ENCODE peak calls at places on chromosomes 1 and 21, in four cellular contexts. C is choroid plexus epithelial cell; V is stimulated activated CD4-positive, alpha-beta T cell treated with anti-CD3 and anti-CD28 coated beads, Interleukin-1b, Interleukin-23, amount 100 ng/mL, for 1 hour; X is activated T-cell treated with anti-CD3 and anti-CD28 coated beads for 24 hours. N is an unnamed sample.

GRCh38 chr1:221039616-221040015 is 160.4 kb downstream of the HLX start:
- DNase-seq in X (no peak), C (peak; percentile 5), V (no peak), N (peak; percentile 57)

GRCh38 chr21:25459365-25459764 is 147.9 kb downstream of the MRPL39 start:
- DNase-seq in X (no peak), C (no peak), V (no peak), N (no peak)

GRCh38 chr1:248840946-248841345 is 2.9 kb downstream of the ZNF672 start:
- DNase-seq in V (no peak), X (no peak), C (no peak), N (no peak)

GRCh38 chr1:66434096-66434495 is 99.9 kb upstream of the SGIP1 start:
- DNase-seq in V (no peak), X (no peak), C (peak; percentile 26), N (peak; percentile 27)

GRCh38 chr1:201436461-201436860 is 14.9 kb upstream of the TNNI1 start:
- DNase-seq in X (no peak), V (no peak), C (peak; percentile 40), N (peak; percentile 21)

GRCh38 chr1:201702936-201703335 is 126.0 kb upstream of the IPO9 start:
- DNase-seq in X (no peak), C (peak; percentile 51), V (no peak), N (no peak)

GRCh38 chr1:12177999-12178441 is 11.2 kb downstream of the TNFRSF1B start:
- DNase-seq in X (peak; percentile 85), C (peak; percentile 93), V (peak; percentile 91), N (peak; percentile 92)

GRCh38 chr1:14767075-14767474 is 168.6 kb downstream of the KAZN start:
- DNase-seq in X (no peak), C (no peak), V (no peak), N (no peak)

GRCh38 chr1:14420686-14421085 is 177.8 kb upstream of the KAZN start:
- DNase-seq in C (no peak), X (no peak), V (no peak), N (no peak)

GRCh38 chr1:151970641-151971040 is 23.0 kb downstream of the S100A10 start:
- DNase-seq in X (no peak), C (no peak), V (no peak), N (no peak)

GRCh38 chr1:231674575-231674974 is 48.0 kb downstream of the DISC1 start:
- DNase-seq in C (no peak), X (no peak), V (no peak), N (no peak)

GRCh38 chr1:207672525-207673130 is 27.7 kb downstream of the CR1L start:
- DNase-seq in X (no peak), V (no peak), C (peak; percentile 58), N (peak; percentile 37)

GRCh38 chr1:168963596-168963995 is 142.9 kb upstream of the ATP1B1 start:
- DNase-seq in C (no peak), V (no peak), X (no peak), N (no peak)

GRCh38 chr1:204703826-204704612 is 18.5 kb upstream of the LRRN2 start:
- DNase-seq in V (no peak), X (no peak), C (no peak), N (no peak)

GRCh38 chr1:201584510-201584991 is 45.6 kb downstream of the NAV1 start:
- DNase-seq in V (no peak), X (no peak), C (peak; percentile 37), N (peak; percentile 72)

GRCh38 chr1:160125761-160126160 is 10.2 kb downstream of the ATP1A2 start:
- DNase-seq in V (no peak), X (no peak), C (peak; percentile 66), N (no peak)

GRCh38 chr1:29270881-29271390 is 34.6 kb downstream of the PTPRU start:
- DNase-seq in C (no peak), X (no peak), V (no peak), N (no peak)

GRCh38 chr1:147497826-147498225 is 43.5 kb upstream of the BCL9 start:
- DNase-seq in X (no peak), C (no peak), V (no peak), N (no peak)

GRCh38 chr1:85502625-85503083 is 37.7 kb upstream of the DDAH1 start:
- DNase-seq in V (no peak), X (no peak), C (peak; percentile 93), N (peak; percentile 92)

N was measured in fibroblast of pulmonary artery.